ENCODE peak calls at places on chromosomes 5 and 9, in nine cellular contexts. One of them, this sample, is unnamed.

GRCh38 chr5:118580959-118581358 is 407.4 kb downstream of the DTWD2 start:
- DNase-seq in NB4: no peak
- DNase-seq in sigmoid colon: no peak
- DNase-seq in Peyer's patch: no peak
- DNase-seq in spleen: no peak
- DNase-seq in heart left ventricle: no peak
- DNase-seq in GM12892: no peak
- DNase-seq in body of pancreas: no peak
- DNase-seq in uterus: no peak
- DNase-seq in this sample: no peak

GRCh38 chr9:4955836-4956235 is 29.2 kb upstream of the JAK2 start:
- DNase-seq in NB4: no peak
- DNase-seq in GM12892: no peak
- DNase-seq in heart left ventricle: no peak
- DNase-seq in uterus: no peak
- DNase-seq in sigmoid colon: no peak
- DNase-seq in Peyer's patch: no peak
- DNase-seq in body of pancreas: no peak
- DNase-seq in spleen: no peak
- DNase-seq in this sample: no peak

GRCh38 chr9:128187361-128187760 is 4.0 kb downstream of the CIZ1 start:
- DNase-seq in spleen: no peak
- DNase-seq in sigmoid colon: no peak
- DNase-seq in body of pancreas: no peak
- DNase-seq in NB4: no peak
- DNase-seq in Peyer's patch: no peak
- DNase-seq in heart left ventricle: no peak
- DNase-seq in uterus: no peak
- DNase-seq in GM12892: no peak
- DNase-seq in this sample: no peak

GRCh38 chr9:98887918-98888510 is 55.7 kb upstream of the COL15A1 start:
- DNase-seq in spleen: no peak
- DNase-seq in GM12892: no peak
- DNase-seq in heart left ventricle: no peak
- DNase-seq in Peyer's patch: no peak
- DNase-seq in sigmoid colon: no peak
- DNase-seq in NB4: no peak
- DNase-seq in body of pancreas: peak
- DNase-seq in uterus: no peak
- DNase-seq in this sample: no peak

GRCh38 chr9:19408316-19408692 is 505 bp upstream of the ACER2 start:
- DNase-seq in body of pancreas: no peak
- DNase-seq in heart left ventricle: peak
- DNase-seq in Peyer's patch: no peak
- DNase-seq in sigmoid colon: peak
- DNase-seq in spleen: peak
- DNase-seq in uterus: no peak
- DNase-seq in GM12892: peak
- DNase-seq in NB4: peak
- DNase-seq in this sample: no peak

GRCh38 chr9:126516936-126517750 is 96.6 kb upstream of the LMX1B start:
- DNase-seq in GM12892: no peak
- DNase-seq in heart left ventricle: peak
- DNase-seq in spleen: peak
- DNase-seq in NB4: peak
- DNase-seq in body of pancreas: no peak
- DNase-seq in Peyer's patch: peak
- DNase-seq in sigmoid colon: no peak
- DNase-seq in uterus: peak
- DNase-seq in this sample: no peak

GRCh38 chr9:120393386-120394057 is 186.4 kb downstream of the CDK5RAP2 start:
- DNase-seq in Peyer's patch: no peak
- DNase-seq in heart left ventricle: no peak
- DNase-seq in body of pancreas: no peak
- DNase-seq in uterus: no peak
- DNase-seq in spleen: no peak
- DNase-seq in sigmoid colon: peak
- DNase-seq in NB4: peak
- DNase-seq in GM12892: no peak
- DNase-seq in this sample: no peak

GRCh38 chr9:37836386-37836785 is 35.8 kb downstream of the DCAF10 start:
- DNase-seq in NB4: no peak
- DNase-seq in Peyer's patch: no peak
- DNase-seq in GM12892: peak
- DNase-seq in uterus: no peak
- DNase-seq in heart left ventricle: no peak
- DNase-seq in spleen: no peak
- DNase-seq in body of pancreas: no peak
- DNase-seq in sigmoid colon: no peak
- DNase-seq in this sample: no peak

GRCh38 chr5:33631786-33632185 is 191.0 kb downstream of the TARS1 start:
- DNase-seq in Peyer's patch: no peak
- DNase-seq in body of pancreas: no peak
- DNase-seq in uterus: no peak
- DNase-seq in NB4: no peak
- DNase-seq in spleen: no peak
- DNase-seq in GM12892: peak
- DNase-seq in sigmoid colon: no peak
- DNase-seq in heart left ventricle: no peak
- DNase-seq in this sample: no peak

GRCh38 chr5:179342577-179342976 is 2.7 kb downstream of the ADAMTS2 start:
- DNase-seq in GM12892: no peak
- DNase-seq in Peyer's patch: no peak
- DNase-seq in body of pancreas: no peak
- DNase-seq in uterus: peak
- DNase-seq in sigmoid colon: no peak
- DNase-seq in heart left ventricle: no peak
- DNase-seq in spleen: peak
- DNase-seq in NB4: no peak
- DNase-seq in this sample: no peak

GRCh38 chr9:78552802-78553201 is 255.9 kb downstream of the PSAT1 start:
- DNase-seq in GM12892: no peak
- DNase-seq in spleen: no peak
- DNase-seq in body of pancreas: no peak
- DNase-seq in NB4: no peak
- DNase-seq in Peyer's patch: no peak
- DNase-seq in sigmoid colon: no peak
- DNase-seq in uterus: no peak
- DNase-seq in heart left ventricle: no peak
- DNase-seq in this sample: no peak

GRCh38 chr5:154470949-154471870 is 6.8 kb downstream of the HAND1 start:
- DNase-seq in sigmoid colon: no peak
- DNase-seq in heart left ventricle: no peak
- DNase-seq in GM12892: no peak
- DNase-seq in Peyer's patch: no peak
- DNase-seq in uterus: no peak
- DNase-seq in spleen: no peak
- DNase-seq in body of pancreas: no peak
- DNase-seq in NB4: no peak
- DNase-seq in this sample: no peak

GRCh38 chr9:95311956-95312355 is 5.6 kb downstream of the FANCC start:
- DNase-seq in Peyer's patch: no peak
- DNase-seq in GM12892: no peak
- DNase-seq in sigmoid colon: no peak
- DNase-seq in NB4: peak
- DNase-seq in heart left ventricle: no peak
- DNase-seq in body of pancreas: no peak
- DNase-seq in uterus: no peak
- DNase-seq in spleen: no peak
- DNase-seq in this sample: no peak

GRCh38 chr9:90156318-90156717 is 486.3 kb downstream of the DIRAS2 start:
- DNase-seq in spleen: no peak
- DNase-seq in uterus: no peak
- DNase-seq in heart left ventricle: no peak
- DNase-seq in sigmoid colon: no peak
- DNase-seq in body of pancreas: no peak
- DNase-seq in Peyer's patch: no peak
- DNase-seq in GM12892: no peak
- DNase-seq in NB4: no peak
- DNase-seq in this sample: no peak
- TF ChIP-seq POLR2A in spleen: no peak
- TF ChIP-seq POLR2A in uterus: no peak
- TF ChIP-seq POLR2A in heart left ventricle: no peak
- TF ChIP-seq POLR2A in sigmoid colon: no peak
- TF ChIP-seq POLR2A in body of pancreas: no peak
- TF ChIP-seq POLR2A in Peyer's patch: no peak
- TF ChIP-seq POLR2A in GM12892: no peak
- TF ChIP-seq POLR2A in NB4: no peak
- TF ChIP-seq POLR2A in this sample: no peak

DNA sequence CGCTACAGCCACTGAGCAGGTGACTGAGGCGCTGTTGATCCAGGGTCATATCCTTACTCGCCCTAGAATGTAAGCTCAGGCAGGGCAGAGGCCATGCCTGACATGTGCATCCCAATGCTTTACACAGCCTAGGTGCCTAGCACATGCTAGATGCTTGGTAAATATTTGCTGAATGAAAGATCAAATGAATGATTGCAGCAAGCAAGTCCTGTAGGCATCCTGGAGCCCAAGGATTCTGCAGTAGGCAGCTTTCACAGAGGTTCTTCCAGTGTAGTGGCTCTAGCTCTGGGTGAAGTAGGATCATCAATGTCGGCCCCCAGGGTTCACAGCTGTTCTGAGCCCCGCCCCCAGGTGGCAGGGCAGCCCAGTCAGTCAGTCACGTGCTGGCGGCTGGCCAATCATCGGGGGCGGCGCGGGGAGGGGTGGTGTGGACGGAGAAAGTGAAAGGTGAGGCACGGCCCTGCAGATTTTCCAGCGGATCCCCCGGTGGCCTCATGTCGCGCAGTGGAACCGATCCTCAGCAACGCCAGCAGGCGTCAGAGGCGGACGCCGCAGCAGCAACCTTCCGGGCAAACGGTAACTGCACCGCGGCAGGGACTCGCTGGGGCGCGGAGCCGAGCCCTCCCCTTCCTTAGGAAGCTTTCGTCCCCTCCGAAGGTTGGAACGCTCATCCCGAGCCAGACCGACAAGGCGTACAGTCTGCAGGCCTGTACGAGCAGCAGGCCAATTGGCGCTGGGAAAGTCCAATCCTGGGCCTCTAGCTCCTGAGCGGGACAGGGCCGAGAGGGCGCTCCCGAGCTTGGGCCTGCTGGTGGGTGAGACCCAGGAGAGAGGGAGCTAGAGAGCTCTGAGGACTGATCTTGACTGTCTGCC is at the start of gene GALT:
- DNase-seq in Peyer's patch: peak
- DNase-seq in body of pancreas: peak
- DNase-seq in uterus: peak
- DNase-seq in heart left ventricle: peak
- DNase-seq in NB4: peak
- DNase-seq in spleen: peak
- DNase-seq in GM12892: peak
- DNase-seq in sigmoid colon: peak
- DNase-seq in this sample: peak
- TF ChIP-seq POLR2A in Peyer's patch: peak
- TF ChIP-seq POLR2A in body of pancreas: peak
- TF ChIP-seq POLR2A in uterus: peak
- TF ChIP-seq POLR2A in heart left ventricle: peak
- TF ChIP-seq POLR2A in NB4: peak
- TF ChIP-seq POLR2A in spleen: no peak
- TF ChIP-seq POLR2A in GM12892: peak
- TF ChIP-seq POLR2A in sigmoid colon: peak
- TF ChIP-seq POLR2A in this sample: peak

GRCh38 chr5:88860501-88860900 is 22.5 kb downstream of the MEF2C start:
- DNase-seq in NB4: no peak
- DNase-seq in sigmoid colon: no peak
- DNase-seq in Peyer's patch: no peak
- DNase-seq in GM12892: no peak
- DNase-seq in heart left ventricle: no peak
- DNase-seq in uterus: no peak
- DNase-seq in body of pancreas: no peak
- DNase-seq in spleen: no peak
- DNase-seq in this sample: no peak

GRCh38 chr5:88861213-88861612 is 21.8 kb downstream of the MEF2C start:
- DNase-seq in NB4: no peak
- DNase-seq in uterus: no peak
- DNase-seq in spleen: no peak
- DNase-seq in sigmoid colon: no peak
- DNase-seq in Peyer's patch: no peak
- DNase-seq in GM12892: no peak
- DNase-seq in heart left ventricle: no peak
- DNase-seq in body of pancreas: no peak
- DNase-seq in this sample: no peak

GRCh38 chr5:88858392-88858791 is 24.6 kb downstream of the MEF2C start:
- DNase-seq in spleen: no peak
- DNase-seq in body of pancreas: no peak
- DNase-seq in heart left ventricle: no peak
- DNase-seq in uterus: no peak
- DNase-seq in Peyer's patch: no peak
- DNase-seq in NB4: no peak
- DNase-seq in GM12892: no peak
- DNase-seq in sigmoid colon: no peak
- DNase-seq in this sample: no peak

GRCh38 chr5:88863523-88863922 is 19.5 kb downstream of the MEF2C start:
- DNase-seq in Peyer's patch: no peak
- DNase-seq in body of pancreas: no peak
- DNase-seq in sigmoid colon: no peak
- DNase-seq in heart left ventricle: no peak
- DNase-seq in GM12892: no peak
- DNase-seq in uterus: no peak
- DNase-seq in NB4: no peak
- DNase-seq in spleen: no peak
- DNase-seq in this sample: no peak

DNA sequence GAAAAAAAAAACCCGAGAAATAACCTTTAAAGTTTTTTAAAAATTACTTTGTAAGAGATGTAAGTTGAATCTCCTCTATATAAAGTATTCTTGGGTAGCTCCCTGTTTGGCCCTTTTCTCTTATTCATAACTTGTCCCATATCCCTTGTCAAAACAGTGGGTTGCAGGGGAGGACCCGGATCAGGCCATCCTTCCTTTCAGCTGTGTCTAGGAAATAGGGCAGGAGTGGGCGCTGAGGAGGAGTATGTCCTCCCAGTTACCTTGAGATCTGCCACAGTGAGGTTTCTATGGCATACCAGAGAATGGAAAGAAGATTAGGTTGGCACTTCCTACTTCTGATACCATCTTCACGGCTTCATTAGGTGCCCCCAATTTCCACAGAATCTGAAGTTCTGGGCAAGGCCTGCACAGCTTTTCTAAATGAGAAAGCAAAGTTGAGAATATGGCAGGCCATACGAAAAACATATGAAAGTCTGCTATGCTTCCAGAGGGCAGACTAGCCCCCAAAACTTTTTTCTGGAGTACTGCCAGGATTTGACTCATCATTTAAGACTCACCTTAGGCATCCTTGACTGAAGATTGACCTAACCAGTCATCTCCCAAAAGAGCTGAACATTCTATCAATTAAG is 20.3 kb downstream of the MEF2C start:
- DNase-seq in uterus: no peak
- DNase-seq in body of pancreas: no peak
- DNase-seq in NB4: no peak
- DNase-seq in sigmoid colon: no peak
- DNase-seq in heart left ventricle: no peak
- DNase-seq in GM12892: no peak
- DNase-seq in Peyer's patch: no peak
- DNase-seq in spleen: no peak
- DNase-seq in this sample: no peak
- TF ChIP-seq POLR2A in uterus: no peak
- TF ChIP-seq POLR2A in body of pancreas: no peak
- TF ChIP-seq POLR2A in NB4: no peak
- TF ChIP-seq POLR2A in sigmoid colon: no peak
- TF ChIP-seq POLR2A in heart left ventricle: no peak
- TF ChIP-seq POLR2A in GM12892: no peak
- TF ChIP-seq POLR2A in Peyer's patch: no peak
- TF ChIP-seq POLR2A in spleen: no peak
- TF ChIP-seq POLR2A in this sample: no peak

GRCh38 chr9:134206317-134207300 is 42.2 kb upstream of the RNU6ATAC start:
- DNase-seq in Peyer's patch: no peak
- DNase-seq in spleen: peak
- DNase-seq in uterus: peak
- DNase-seq in sigmoid colon: peak
- DNase-seq in heart left ventricle: peak
- DNase-seq in body of pancreas: no peak
- DNase-seq in NB4: no peak
- DNase-seq in GM12892: no peak
- DNase-seq in this sample: no peak
- TF ChIP-seq POLR2A in Peyer's patch: no peak
- TF ChIP-seq POLR2A in spleen: no peak
- TF ChIP-seq POLR2A in uterus: no peak
- TF ChIP-seq POLR2A in sigmoid colon: no peak
- TF ChIP-seq POLR2A in heart left ventricle: no peak
- TF ChIP-seq POLR2A in body of pancreas: no peak
- TF ChIP-seq POLR2A in NB4: no peak
- TF ChIP-seq POLR2A in GM12892: peak
- TF ChIP-seq POLR2A in this sample: no peak